ENCODE peak calls at places on chromosomes 4 and X, in six cellular contexts. One of them, this sample, is unnamed.

GRCh38 chr4:98262431-98262830 is 1.2 kb downstream of the RAP1GDS1 start:
- DNase-seq in Karpas-422: peak; percentile 55
- DNase-seq in choroid plexus epithelial cell: peak; percentile 20
- DNase-seq in HEK293T: no peak
- DNase-seq in GM23338: peak; percentile 8
- DNase-seq in effector CD4-positive, alpha-beta T cell: no peak
- DNase-seq in this sample: peak; percentile 15

GRCh38 chr4:57077550-57078311 is 32.5 kb downstream of the IGFBP7 start:
- DNase-seq in Karpas-422: no peak
- DNase-seq in choroid plexus epithelial cell: peak; percentile 97
- DNase-seq in HEK293T: no peak
- DNase-seq in GM23338: peak; percentile 84
- DNase-seq in effector CD4-positive, alpha-beta T cell: no peak
- DNase-seq in this sample: peak; percentile 60

GRCh38 chr4:113382704-113383103 is 333.3 kb downstream of the ANK2 start:
- DNase-seq in Karpas-422: no peak
- DNase-seq in choroid plexus epithelial cell: peak; percentile 1
- DNase-seq in HEK293T: no peak
- DNase-seq in GM23338: no peak
- DNase-seq in effector CD4-positive, alpha-beta T cell: no peak
- DNase-seq in this sample: peak; percentile 37

GRCh38 chrX:63506320-63506719 is 155.2 kb upstream of the SPIN4 start:
- DNase-seq in Karpas-422: peak; percentile 76
- DNase-seq in choroid plexus epithelial cell: peak; percentile 66
- DNase-seq in HEK293T: peak; percentile 8
- DNase-seq in GM23338: peak; percentile 61
- DNase-seq in effector CD4-positive, alpha-beta T cell: no peak
- DNase-seq in this sample: peak; percentile 65

GRCh38 chr4:172688536-172688935 is 480.1 kb upstream of the GALNT7 start:
- DNase-seq in Karpas-422: no peak
- DNase-seq in choroid plexus epithelial cell: peak; percentile 11
- DNase-seq in HEK293T: no peak
- DNase-seq in GM23338: no peak
- DNase-seq in effector CD4-positive, alpha-beta T cell: no peak
- DNase-seq in this sample: no peak

GRCh38 chr4:2276581-2277325 is 14.8 kb upstream of the MXD4 start:
- DNase-seq in Karpas-422: no peak
- DNase-seq in choroid plexus epithelial cell: no peak
- DNase-seq in HEK293T: no peak
- DNase-seq in GM23338: no peak
- DNase-seq in effector CD4-positive, alpha-beta T cell: no peak
- DNase-seq in this sample: no peak

GRCh38 chr4:37138789-37139188 is 105.8 kb upstream of the NWD2 start:
- DNase-seq in Karpas-422: no peak
- DNase-seq in choroid plexus epithelial cell: no peak
- DNase-seq in HEK293T: no peak
- DNase-seq in GM23338: no peak
- DNase-seq in effector CD4-positive, alpha-beta T cell: no peak
- DNase-seq in this sample: no peak

GRCh38 chrX:87679849-87680248 is 162.2 kb downstream of the KLHL4 start:
- DNase-seq in Karpas-422: no peak
- DNase-seq in choroid plexus epithelial cell: no peak
- DNase-seq in HEK293T: no peak
- DNase-seq in GM23338: peak; percentile 80
- DNase-seq in effector CD4-positive, alpha-beta T cell: no peak
- DNase-seq in this sample: no peak

GRCh38 chrX:12080265-12080664 is 58.0 kb upstream of the FRMPD4 start:
- DNase-seq in Karpas-422: peak; percentile 77
- DNase-seq in choroid plexus epithelial cell: peak; percentile 59
- DNase-seq in HEK293T: peak; percentile 34
- DNase-seq in GM23338: peak; percentile 72
- DNase-seq in effector CD4-positive, alpha-beta T cell: no peak
- DNase-seq in this sample: peak; percentile 69

GRCh38 chrX:8738588-8739189 is 6.8 kb upstream of the ANOS1 start:
- DNase-seq in Karpas-422: peak; percentile 84
- DNase-seq in choroid plexus epithelial cell: peak; percentile 61
- DNase-seq in HEK293T: no peak
- DNase-seq in GM23338: peak; percentile 72
- DNase-seq in effector CD4-positive, alpha-beta T cell: no peak
- DNase-seq in this sample: peak; percentile 18

GRCh38 chr4:18816228-18816891 is 794.8 kb upstream of the LCORL start:
- DNase-seq in Karpas-422: no peak
- DNase-seq in choroid plexus epithelial cell: no peak
- DNase-seq in HEK293T: no peak
- DNase-seq in GM23338: no peak
- DNase-seq in effector CD4-positive, alpha-beta T cell: no peak
- DNase-seq in this sample: no peak

GRCh38 chr4:24582235-24582863 is 2.0 kb downstream of the DHX15 start:
- DNase-seq in Karpas-422: no peak
- DNase-seq in choroid plexus epithelial cell: no peak
- DNase-seq in HEK293T: no peak
- DNase-seq in GM23338: no peak
- DNase-seq in effector CD4-positive, alpha-beta T cell: no peak
- DNase-seq in this sample: no peak

GRCh38 chrX:155086961-155087735 is 15.8 kb downstream of the BRCC3 start:
- DNase-seq in Karpas-422: no peak
- DNase-seq in choroid plexus epithelial cell: no peak
- DNase-seq in HEK293T: no peak
- DNase-seq in GM23338: no peak
- DNase-seq in effector CD4-positive, alpha-beta T cell: no peak
- DNase-seq in this sample: no peak

GRCh38 chrX:72121381-72121780 is 10.3 kb downstream of the RTL5 start:
- DNase-seq in Karpas-422: no peak
- DNase-seq in choroid plexus epithelial cell: peak; percentile 71
- DNase-seq in HEK293T: no peak
- DNase-seq in GM23338: no peak
- DNase-seq in effector CD4-positive, alpha-beta T cell: no peak
- DNase-seq in this sample: peak; percentile 75